ENCODE peak calls at places on chromosomes 1 and 21, in eight cellular contexts. V is stomach, N is left lung, W is coronary artery, K is BE2C, Y is MCF 10A, F is transverse colon, O is OCI-LY7. Q is an unnamed sample.

GRCh38 chr1:228464487-228464983 is 22.6 kb upstream of the RNF187 start:
- DNase-seq in V (peak), N (no peak), W (no peak), K (peak), Y (no peak), F (peak), O (peak), Q (no peak)

GRCh38 chr1:195071461-195071860 is 1536.8 kb downstream of the KCNT2 start:
- DNase-seq in V (no peak), N (no peak), W (no peak), K (no peak), Y (no peak), F (no peak), O (no peak), Q (no peak)

GRCh38 chr21:42845296-42845965 is 33.9 kb downstream of the WDR4 start:
- DNase-seq in V (peak), N (peak), W (no peak), K (peak), Y (no peak), F (no peak), O (no peak), Q (peak)

GRCh38 chr1:12296623-12297022 is 66.8 kb downstream of the VPS13D start:
- DNase-seq in V (no peak), N (no peak), W (no peak), K (no peak), Y (peak), F (no peak), O (no peak), Q (no peak)

GRCh38 chr21:45872471-45872870 is 109.1 kb upstream of the COL6A1 start:
- DNase-seq in V (no peak), N (peak), W (no peak), K (no peak), Y (no peak), F (no peak), O (no peak), Q (no peak)

GRCh38 chr1:165773324-165773965 is 4.8 kb upstream of the TMCO1 start:
- DNase-seq in V (no peak), N (no peak), W (no peak), K (no peak), Y (peak), F (no peak), O (no peak), Q (no peak)

GRCh38 chr21:46000731-46001641 is 19.4 kb downstream of the COL6A1 start:
- DNase-seq in V (peak), N (peak), W (peak), K (no peak), Y (no peak), F (peak), O (no peak), Q (peak)

GRCh38 chr1:215833936-215834729 is 267.0 kb downstream of the KCTD3 start:
- DNase-seq in V (no peak), N (no peak), W (no peak), K (no peak), Y (no peak), F (no peak), O (no peak), Q (no peak)

GRCh38 chr1:21865943-21866628 is 54.0 kb downstream of the LDLRAD2 start:
- DNase-seq in V (no peak), N (no peak), W (no peak), K (no peak), Y (no peak), F (peak), O (peak), Q (no peak)

GRCh38 chr1:220655509-220655908 is 34.7 kb upstream of the C1orf115 start:
- DNase-seq in V (no peak), N (no peak), W (no peak), K (no peak), Y (no peak), F (no peak), O (no peak), Q (no peak)

GRCh38 chr1:243505986-243506689 is 250.3 kb downstream of the SDCCAG8 start:
- DNase-seq in V (no peak), N (no peak), W (no peak), K (no peak), Y (no peak), F (no peak), O (no peak), Q (no peak)

GRCh38 chr1:246506440-246506784 is 667 bp downstream of the SMYD3 start:
- DNase-seq in V (no peak), N (no peak), W (no peak), K (no peak), Y (no peak), F (no peak), O (peak), Q (no peak)

GRCh38 chr1:22132517-22133235 is 10.2 kb downstream of the WNT4 start:
- DNase-seq in V (no peak), N (peak), W (no peak), K (no peak), Y (peak), F (no peak), O (no peak), Q (no peak)

GRCh38 chr21:45069711-45070110 is 4.7 kb upstream of the ADARB1 start:
- DNase-seq in V (no peak), N (no peak), W (no peak), K (no peak), Y (no peak), F (no peak), O (no peak), Q (no peak)

GRCh38 chr1:151443846-151444790 is 15.2 kb downstream of the POGZ start:
- DNase-seq in V (peak), N (no peak), W (no peak), K (peak), Y (peak), F (peak), O (peak), Q (no peak)

GRCh38 chr1:165075725-165076370 is 280.7 kb downstream of the LMX1A start:
- DNase-seq in V (no peak), N (no peak), W (no peak), K (peak), Y (peak), F (no peak), O (peak), Q (no peak)

GRCh38 chr1:12486401-12487005 is 131.5 kb downstream of the DHRS3 start:
- DNase-seq in V (no peak), N (peak), W (no peak), K (no peak), Y (no peak), F (no peak), O (peak), Q (no peak)

GRCh38 chr1:231324660-231325059 is 13.0 kb downstream of the EXOC8 start:
- DNase-seq in V (no peak), N (no peak), W (no peak), K (no peak), Y (no peak), F (no peak), O (no peak), Q (no peak)

GRCh38 chr21:38306407-38306806 is 49.6 kb downstream of the KCNJ15 start:
- DNase-seq in V (no peak), N (no peak), W (no peak), K (no peak), Y (peak), F (no peak), O (no peak), Q (no peak)

GRCh38 chr1:28449904-28450303 is 55.9 kb upstream of the RCC1 start:
- DNase-seq in V (no peak), N (no peak), W (no peak), K (no peak), Y (peak), F (no peak), O (peak), Q (no peak)

GRCh38 chr1:93585059-93585966 is 96.3 kb downstream of the BCAR3 start:
- DNase-seq in V (peak), N (peak), W (no peak), K (no peak), Y (peak), F (peak), O (no peak), Q (no peak)

GRCh38 chr1:100039571-100039970 is 69.8 kb downstream of the SLC35A3 start:
- DNase-seq in V (no peak), N (no peak), W (no peak), K (no peak), Y (no peak), F (no peak), O (no peak), Q (no peak)

GRCh38 chr1:110477041-110477440 is 26.1 kb downstream of the PROK1 start:
- DNase-seq in V (no peak), N (no peak), W (no peak), K (no peak), Y (peak), F (no peak), O (no peak), Q (no peak)

GRCh38 chr1:84223751-84224432 is 77.6 kb upstream of the SAMD13 start:
- DNase-seq in V (no peak), N (no peak), W (no peak), K (no peak), Y (no peak), F (no peak), O (no peak), Q (no peak)

GRCh38 chr1:167221126-167221803 is 579 bp downstream of the POU2F1 start:
- DNase-seq in V (peak), N (peak), W (peak), K (peak), Y (no peak), F (no peak), O (no peak), Q (peak)

GRCh38 chr21:35335951-35336446 is 286.9 kb upstream of the RUNX1 start:
- DNase-seq in V (no peak), N (no peak), W (no peak), K (no peak), Y (no peak), F (no peak), O (no peak), Q (no peak)

GRCh38 chr1:27957655-27958054 is 2.1 kb upstream of the XKR8 start:
- DNase-seq in V (no peak), N (no peak), W (no peak), K (no peak), Y (no peak), F (no peak), O (no peak), Q (no peak)

GRCh38 chr1:222792744-222793143 is 22.1 kb upstream of the DISP1 start:
- DNase-seq in V (no peak), N (no peak), W (no peak), K (no peak), Y (peak), F (no peak), O (peak), Q (no peak)

GRCh38 chr21:16307256-16307655 is 577.5 kb downstream of the USP25 start:
- DNase-seq in V (no peak), N (no peak), W (no peak), K (no peak), Y (no peak), F (no peak), O (no peak), Q (no peak)

DNA sequence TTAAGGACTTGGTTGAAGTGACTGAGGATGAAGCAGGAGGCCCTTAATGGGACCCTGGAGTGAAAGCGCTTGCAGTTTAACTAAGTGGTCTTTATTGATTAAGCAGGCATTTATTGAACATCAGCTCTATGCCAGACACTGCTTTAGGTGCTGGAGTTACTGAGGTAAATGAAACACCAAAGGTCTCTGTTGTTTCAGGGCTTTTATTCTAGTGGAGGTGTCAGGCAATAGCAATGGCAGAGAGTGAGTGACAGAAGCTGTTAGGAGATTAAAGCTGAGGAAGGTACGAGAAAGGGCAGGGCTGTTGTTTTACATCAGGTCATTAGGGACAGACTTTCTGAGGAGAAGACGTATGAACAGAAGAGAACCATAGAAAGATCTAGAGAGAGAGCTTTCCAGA is 186.9 kb downstream of the PDE4B start:
- DNase-seq in V (no peak), N (no peak), W (no peak), K (no peak), Y (no peak), F (no peak), O (no peak), Q (no peak)
- TF ChIP-seq CTCF in V (no peak), N (no peak), W (no peak), K (no peak), Y (no peak), F (no peak), O (no peak), Q (no peak)

GRCh38 chr1:19862944-19863343 is 19.3 kb upstream of the OTUD3 start:
- DNase-seq in V (no peak), N (no peak), W (no peak), K (no peak), Y (no peak), F (no peak), O (no peak), Q (no peak)

GRCh38 chr1:19861034-19861433 is 21.2 kb upstream of the OTUD3 start:
- DNase-seq in V (no peak), N (no peak), W (no peak), K (no peak), Y (peak), F (peak), O (no peak), Q (no peak)

GRCh38 chr1:19860418-19860817 is 21.8 kb upstream of the OTUD3 start:
- DNase-seq in V (no peak), N (no peak), W (no peak), K (no peak), Y (no peak), F (peak), O (no peak), Q (no peak)

GRCh38 chr1:19863804-19864203 is 18.4 kb upstream of the OTUD3 start:
- DNase-seq in V (no peak), N (no peak), W (no peak), K (no peak), Y (peak), F (no peak), O (no peak), Q (no peak)

DNA sequence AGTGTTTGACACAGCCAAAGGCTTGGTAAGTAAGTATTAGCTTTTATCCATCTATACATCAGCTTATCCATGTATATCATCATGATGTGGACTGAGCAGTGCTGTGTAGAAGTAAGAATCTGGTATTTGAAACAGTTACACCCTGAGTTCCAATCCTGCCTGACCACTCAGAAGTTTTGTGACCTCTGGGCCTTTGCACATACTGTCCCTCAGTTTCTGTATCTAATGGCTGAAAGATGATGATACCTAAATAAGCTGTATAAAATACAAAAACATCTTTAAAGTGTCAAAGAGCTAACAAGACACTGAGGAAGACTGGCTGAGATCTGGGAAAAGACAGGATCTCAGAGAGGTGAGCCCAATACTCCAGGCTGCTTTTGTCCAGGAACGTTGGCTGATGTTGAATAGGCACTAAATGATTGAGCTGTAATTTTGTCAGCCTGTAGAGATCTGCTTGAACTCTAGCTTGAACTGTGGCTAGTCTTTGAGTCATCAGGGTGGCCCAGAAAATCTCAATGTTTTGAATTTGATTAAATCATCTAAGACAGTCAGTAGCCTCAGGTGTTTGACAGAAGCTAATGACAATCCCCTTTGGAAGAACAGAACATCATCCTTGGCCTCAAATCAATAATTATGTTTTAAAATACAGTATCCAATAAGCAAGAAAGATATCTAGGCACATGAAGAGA is 20.2 kb upstream of the OTUD3 start:
- DNase-seq in V (no peak), N (no peak), W (no peak), K (no peak), Y (no peak), F (no peak), O (no peak), Q (no peak)
- TF ChIP-seq CTCF in V (no peak), N (no peak), W (no peak), K (no peak), Y (no peak), F (no peak), O (no peak), Q (no peak)

GRCh38 chr1:31815752-31816484 is at the start of gene SPOCD1:
- DNase-seq in V (peak), N (peak), W (no peak), K (peak), Y (peak), F (peak), O (peak), Q (no peak)
- TF ChIP-seq CTCF in V (peak), N (peak), W (peak), K (peak), Y (peak), F (peak), O (peak), Q (peak)

GRCh38 chr1:147225193-147225730 is at the start of gene FMO5:
- DNase-seq in V (peak), N (peak), W (peak), K (no peak), Y (peak), F (peak), O (peak), Q (no peak)
- TF ChIP-seq CTCF in V (peak), N (no peak), W (no peak), K (no peak), Y (no peak), F (peak), O (peak), Q (peak)

DNA sequence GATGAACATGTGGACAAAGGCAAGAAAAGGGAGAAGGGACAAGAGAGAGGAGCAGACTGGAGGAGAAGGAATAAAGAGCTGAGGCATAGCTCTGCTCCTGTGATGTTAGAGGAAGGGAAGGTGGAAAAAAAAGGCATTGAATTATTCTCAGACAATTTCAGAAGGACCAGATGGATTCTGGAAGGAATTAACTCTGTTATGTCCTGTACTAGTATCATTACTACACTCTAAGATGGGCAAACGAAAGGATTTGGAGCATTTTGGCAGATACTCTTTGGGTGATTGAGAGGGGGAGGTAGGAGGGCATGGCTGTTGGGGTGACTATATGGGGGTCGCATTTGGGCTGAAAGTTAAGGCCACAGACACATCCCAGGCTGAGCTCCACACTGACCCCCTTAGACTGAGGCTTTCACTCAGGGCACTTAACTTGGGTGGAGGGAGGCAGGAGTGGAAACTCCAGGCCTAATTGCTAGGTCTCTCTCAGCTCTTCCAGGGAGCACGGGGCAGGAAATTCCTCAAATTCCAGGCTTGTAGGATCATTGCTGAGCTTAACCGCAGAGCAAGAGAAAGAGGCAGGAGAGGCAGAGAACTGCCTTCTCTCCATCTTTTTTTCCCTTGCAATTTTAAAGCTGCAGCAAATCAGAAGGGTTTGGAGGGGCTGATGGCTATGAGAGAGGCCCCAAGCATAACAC is 25.9 kb downstream of the KIRREL1 start:
- DNase-seq in V (no peak), N (no peak), W (peak), K (no peak), Y (peak), F (peak), O (no peak), Q (no peak)
- TF ChIP-seq CTCF in V (no peak), N (no peak), W (no peak), K (no peak), Y (no peak), F (no peak), O (no peak), Q (no peak)

GRCh38 chr1:91503975-91504530 is 3.4 kb downstream of the CDC7 start:
- DNase-seq in V (no peak), N (no peak), W (no peak), K (no peak), Y (no peak), F (no peak), O (no peak), Q (no peak)

GRCh38 chr1:91502138-91502881 is 1.7 kb downstream of the CDC7 start:
- DNase-seq in V (no peak), N (no peak), W (no peak), K (no peak), Y (peak), F (no peak), O (peak), Q (no peak)

GRCh38 chr1:91503332-91503900 is 2.8 kb downstream of the CDC7 start:
- DNase-seq in V (no peak), N (no peak), W (no peak), K (no peak), Y (no peak), F (no peak), O (no peak), Q (no peak)

GRCh38 chr1:91501527-91501859 is 842 bp downstream of the CDC7 start:
- DNase-seq in V (no peak), N (no peak), W (no peak), K (no peak), Y (peak), F (no peak), O (peak), Q (no peak)

GRCh38 chr1:91502882-91503184 is 2.2 kb downstream of the CDC7 start:
- DNase-seq in V (no peak), N (no peak), W (no peak), K (peak), Y (peak), F (no peak), O (peak), Q (no peak)
- TF ChIP-seq CTCF in V (no peak), N (no peak), W (no peak), K (peak), Y (no peak), F (no peak), O (peak), Q (peak)

DNA sequence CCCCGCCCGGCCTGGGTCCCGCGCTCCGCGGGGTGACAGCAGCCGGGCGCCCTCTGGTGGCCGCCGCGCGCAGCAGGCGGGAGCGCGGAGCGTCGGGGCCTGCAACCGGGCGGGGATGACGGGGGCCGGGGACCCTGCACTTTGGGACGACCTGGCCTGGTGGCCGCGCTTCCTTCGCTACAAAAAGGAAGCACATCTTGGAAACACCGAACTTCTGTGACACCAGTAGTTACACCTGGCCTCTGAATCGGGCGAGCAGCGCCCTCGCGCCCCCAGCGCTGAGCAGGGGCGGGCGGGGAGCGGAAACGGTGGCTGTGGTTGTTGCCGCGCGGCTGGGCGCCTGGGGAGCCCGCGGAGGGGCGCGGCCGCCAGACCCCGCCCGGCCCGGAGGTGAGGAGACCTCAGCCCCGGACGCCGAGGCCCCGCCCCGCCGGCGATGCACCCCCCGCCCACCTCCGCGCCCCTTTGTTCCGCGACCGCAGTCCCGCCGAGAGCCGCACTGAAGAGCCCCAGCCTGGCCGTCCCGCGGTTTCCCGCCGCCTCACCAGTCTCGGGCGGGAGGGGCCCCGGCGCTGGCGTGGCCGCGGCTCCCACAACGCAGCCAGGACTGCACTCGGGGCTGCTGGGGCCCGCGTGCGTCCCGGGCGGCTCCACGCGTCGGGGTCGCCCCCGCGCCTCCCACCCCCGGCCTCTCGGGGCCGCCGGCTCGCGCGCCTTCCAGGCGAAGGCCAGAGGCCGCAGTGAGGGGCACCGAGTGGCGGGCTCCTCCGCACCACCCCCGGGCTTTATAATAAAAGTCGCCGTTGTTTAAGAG is 59.3 kb downstream of the H3-3A start:
- DNase-seq in V (peak), N (peak), W (no peak), K (peak), Y (peak), F (peak), O (peak), Q (peak)
- TF ChIP-seq CTCF in V (peak), N (peak), W (peak), K (peak), Y (peak), F (peak), O (peak), Q (peak)